ENCODE peak calls at places on chromosomes 5 and 9, in six cellular contexts. One of them, this sample, is unnamed.

GRCh38 chr5:61362796-61363364 is 30.8 kb downstream of the ZSWIM6 start:
- DNase-seq in iPS-NIHi11: peak; percentile 19
- DNase-seq in KBM-7: no peak
- DNase-seq in HT1080: peak; percentile 10
- DNase-seq in endothelial cell: no peak
- DNase-seq in fibroblast of pulmonary artery: peak; percentile 14
- DNase-seq in this sample: no peak

GRCh38 chr5:93677344-93678021 is 63.9 kb downstream of the POU5F2 start:
- DNase-seq in endothelial cell: peak; percentile 21
- DNase-seq in KBM-7: peak; percentile 65
- DNase-seq in iPS-NIHi11: peak; percentile 64
- DNase-seq in fibroblast of pulmonary artery: peak; percentile 90
- DNase-seq in HT1080: peak; percentile 86
- DNase-seq in this sample: no peak

GRCh38 chr5:176994460-176995121 is 12.0 kb downstream of the UIMC1 start:
- DNase-seq in fibroblast of pulmonary artery: peak; percentile 96
- DNase-seq in endothelial cell: no peak
- DNase-seq in HT1080: no peak
- DNase-seq in KBM-7: peak; percentile 93
- DNase-seq in iPS-NIHi11: no peak
- DNase-seq in this sample: peak; percentile 98

GRCh38 chr5:96957125-96958041 is 21.5 kb downstream of the LNPEP start:
- DNase-seq in endothelial cell: no peak
- DNase-seq in fibroblast of pulmonary artery: no peak
- DNase-seq in iPS-NIHi11: no peak
- DNase-seq in HT1080: no peak
- DNase-seq in KBM-7: no peak
- DNase-seq in this sample: no peak

GRCh38 chr9:19231126-19232035 is 888 bp downstream of the DENND4C start:
- DNase-seq in HT1080: peak; percentile 16
- DNase-seq in KBM-7: peak; percentile 35
- DNase-seq in fibroblast of pulmonary artery: peak; percentile 14
- DNase-seq in endothelial cell: no peak
- DNase-seq in iPS-NIHi11: no peak
- DNase-seq in this sample: no peak

GRCh38 chr5:102223542-102224444 is 72.3 kb downstream of the SLCO4C1 start:
- DNase-seq in fibroblast of pulmonary artery: peak; percentile 44
- DNase-seq in KBM-7: peak; percentile 69
- DNase-seq in iPS-NIHi11: peak; percentile 14
- DNase-seq in endothelial cell: peak; percentile 12
- DNase-seq in HT1080: peak; percentile 38
- DNase-seq in this sample: peak; percentile 51

GRCh38 chr9:115192280-115192679 is 74.3 kb upstream of the TNC start:
- DNase-seq in HT1080: no peak
- DNase-seq in endothelial cell: no peak
- DNase-seq in iPS-NIHi11: no peak
- DNase-seq in fibroblast of pulmonary artery: no peak
- DNase-seq in KBM-7: no peak
- DNase-seq in this sample: no peak

GRCh38 chr5:180047667-180048066 is 23.9 kb downstream of the RNF130 start:
- DNase-seq in iPS-NIHi11: no peak
- DNase-seq in KBM-7: peak; percentile 45
- DNase-seq in endothelial cell: no peak
- DNase-seq in fibroblast of pulmonary artery: peak; percentile 80
- DNase-seq in HT1080: no peak
- DNase-seq in this sample: no peak

GRCh38 chr9:37596504-37596903 is 4.1 kb upstream of the TOMM5 start:
- DNase-seq in HT1080: no peak
- DNase-seq in endothelial cell: no peak
- DNase-seq in iPS-NIHi11: no peak
- DNase-seq in KBM-7: no peak
- DNase-seq in fibroblast of pulmonary artery: no peak
- DNase-seq in this sample: no peak

GRCh38 chr5:132250547-132250946 is 6.9 kb upstream of the PDLIM4 start:
- DNase-seq in KBM-7: no peak
- DNase-seq in HT1080: no peak
- DNase-seq in iPS-NIHi11: no peak
- DNase-seq in endothelial cell: no peak
- DNase-seq in fibroblast of pulmonary artery: no peak
- DNase-seq in this sample: no peak

GRCh38 chr5:127313847-127314473 is 23.4 kb downstream of the MEGF10 start:
- DNase-seq in endothelial cell: peak; percentile 77
- DNase-seq in iPS-NIHi11: peak; percentile 78
- DNase-seq in HT1080: peak; percentile 64
- DNase-seq in KBM-7: peak; percentile 81
- DNase-seq in fibroblast of pulmonary artery: peak; percentile 72
- DNase-seq in this sample: peak; percentile 52

GRCh38 chr5:111775224-111775623 is 18.2 kb upstream of the NREP start:
- DNase-seq in KBM-7: no peak
- DNase-seq in fibroblast of pulmonary artery: peak; percentile 54
- DNase-seq in HT1080: no peak
- DNase-seq in endothelial cell: no peak
- DNase-seq in iPS-NIHi11: no peak
- DNase-seq in this sample: peak; percentile 87

GRCh38 chr9:78893758-78894157 is 596.8 kb downstream of the PSAT1 start:
- DNase-seq in KBM-7: no peak
- DNase-seq in endothelial cell: no peak
- DNase-seq in fibroblast of pulmonary artery: no peak
- DNase-seq in HT1080: no peak
- DNase-seq in iPS-NIHi11: no peak
- DNase-seq in this sample: no peak

GRCh38 chr5:73515232-73515631 is 17.0 kb downstream of the BTF3 start:
- DNase-seq in fibroblast of pulmonary artery: no peak
- DNase-seq in iPS-NIHi11: no peak
- DNase-seq in KBM-7: no peak
- DNase-seq in HT1080: no peak
- DNase-seq in endothelial cell: no peak
- DNase-seq in this sample: no peak

GRCh38 chr5:119274024-119274766 is 81.6 kb upstream of the TNFAIP8 start:
- DNase-seq in HT1080: peak; percentile 55
- DNase-seq in endothelial cell: no peak
- DNase-seq in KBM-7: no peak
- DNase-seq in fibroblast of pulmonary artery: no peak
- DNase-seq in iPS-NIHi11: no peak
- DNase-seq in this sample: no peak

GRCh38 chr5:15547440-15547839 is 47.5 kb downstream of the FBXL7 start:
- DNase-seq in HT1080: no peak
- DNase-seq in KBM-7: no peak
- DNase-seq in endothelial cell: no peak
- DNase-seq in iPS-NIHi11: no peak
- DNase-seq in fibroblast of pulmonary artery: no peak
- DNase-seq in this sample: no peak

GRCh38 chr9:125829743-125830142 is 82.6 kb downstream of the PBX3 start:
- DNase-seq in endothelial cell: no peak
- DNase-seq in iPS-NIHi11: no peak
- DNase-seq in KBM-7: no peak
- DNase-seq in fibroblast of pulmonary artery: peak; percentile 53
- DNase-seq in HT1080: peak; percentile 26
- DNase-seq in this sample: peak; percentile 35

GRCh38 chr5:179406031-179406681 is 60.9 kb upstream of the ADAMTS2 start:
- DNase-seq in KBM-7: no peak
- DNase-seq in endothelial cell: no peak
- DNase-seq in iPS-NIHi11: no peak
- DNase-seq in fibroblast of pulmonary artery: peak; percentile 24
- DNase-seq in HT1080: no peak
- DNase-seq in this sample: no peak

GRCh38 chr5:103177543-103177942 is 57.4 kb downstream of the PPIP5K2 start:
- DNase-seq in fibroblast of pulmonary artery: no peak
- DNase-seq in endothelial cell: no peak
- DNase-seq in iPS-NIHi11: no peak
- DNase-seq in KBM-7: no peak
- DNase-seq in HT1080: no peak
- DNase-seq in this sample: no peak

GRCh38 chr5:73188764-73189521 is 15.9 kb downstream of the TMEM174 start:
- DNase-seq in fibroblast of pulmonary artery: no peak
- DNase-seq in iPS-NIHi11: no peak
- DNase-seq in KBM-7: no peak
- DNase-seq in HT1080: no peak
- DNase-seq in endothelial cell: no peak
- DNase-seq in this sample: no peak

GRCh38 chr5:83567741-83568530 is 96.4 kb downstream of the VCAN start:
- DNase-seq in KBM-7: peak; percentile 24
- DNase-seq in HT1080: peak; percentile 83
- DNase-seq in iPS-NIHi11: no peak
- DNase-seq in fibroblast of pulmonary artery: peak; percentile 96
- DNase-seq in endothelial cell: no peak
- DNase-seq in this sample: no peak

GRCh38 chr9:2621678-2622360 is at the start of gene VLDLR:
- DNase-seq in HT1080: peak; percentile 20
- DNase-seq in endothelial cell: peak; percentile 43
- DNase-seq in KBM-7: peak; percentile 55
- DNase-seq in fibroblast of pulmonary artery: peak; percentile 19
- DNase-seq in iPS-NIHi11: peak; percentile 81
- DNase-seq in this sample: peak; percentile 17

GRCh38 chr5:93304391-93304790 is 276.6 kb downstream of the NR2F1-AS1 start:
- DNase-seq in KBM-7: no peak
- DNase-seq in fibroblast of pulmonary artery: no peak
- DNase-seq in HT1080: no peak
- DNase-seq in endothelial cell: no peak
- DNase-seq in iPS-NIHi11: no peak
- DNase-seq in this sample: no peak

GRCh38 chr5:10607023-10607665 is 43.3 kb downstream of the ANKRD33B start:
- DNase-seq in fibroblast of pulmonary artery: peak; percentile 38
- DNase-seq in HT1080: no peak
- DNase-seq in KBM-7: peak; percentile 98
- DNase-seq in iPS-NIHi11: peak; percentile 45
- DNase-seq in endothelial cell: peak; percentile 31
- DNase-seq in this sample: peak; percentile 93

GRCh38 chr5:43008369-43009158 is 31.6 kb downstream of the ANXA2R start:
- DNase-seq in iPS-NIHi11: peak; percentile 80
- DNase-seq in KBM-7: peak; percentile 95
- DNase-seq in endothelial cell: peak; percentile 92
- DNase-seq in fibroblast of pulmonary artery: peak; percentile 95
- DNase-seq in HT1080: no peak
- DNase-seq in this sample: peak; percentile 68

GRCh38 chr5:468401-468800 is 25.4 kb downstream of the EXOC3 start:
- DNase-seq in endothelial cell: no peak
- DNase-seq in iPS-NIHi11: no peak
- DNase-seq in HT1080: no peak
- DNase-seq in fibroblast of pulmonary artery: no peak
- DNase-seq in KBM-7: no peak
- DNase-seq in this sample: no peak

GRCh38 chr9:107739601-107740082 is 250.1 kb upstream of the KLF4 start:
- DNase-seq in endothelial cell: no peak
- DNase-seq in KBM-7: no peak
- DNase-seq in iPS-NIHi11: no peak
- DNase-seq in fibroblast of pulmonary artery: peak; percentile 78
- DNase-seq in HT1080: no peak
- DNase-seq in this sample: no peak

GRCh38 chr5:143562935-143563334 is 159.4 kb upstream of the NR3C1 start:
- DNase-seq in KBM-7: no peak
- DNase-seq in fibroblast of pulmonary artery: peak; percentile 94
- DNase-seq in iPS-NIHi11: no peak
- DNase-seq in HT1080: peak; percentile 61
- DNase-seq in endothelial cell: no peak
- DNase-seq in this sample: no peak

GRCh38 chr5:88509403-88509802 is 240.8 kb upstream of the TMEM161B start:
- DNase-seq in HT1080: no peak
- DNase-seq in KBM-7: no peak
- DNase-seq in fibroblast of pulmonary artery: no peak
- DNase-seq in endothelial cell: no peak
- DNase-seq in iPS-NIHi11: no peak
- DNase-seq in this sample: no peak

GRCh38 chr5:132458651-132459030 is 31.9 kb downstream of the IRF1 start:
- DNase-seq in endothelial cell: no peak
- DNase-seq in iPS-NIHi11: no peak
- DNase-seq in fibroblast of pulmonary artery: peak; percentile 45
- DNase-seq in KBM-7: no peak
- DNase-seq in HT1080: peak; percentile 82
- DNase-seq in this sample: no peak

GRCh38 chr5:6766558-6767191 is 53.4 kb downstream of the TENT4A start:
- DNase-seq in iPS-NIHi11: peak; percentile 66
- DNase-seq in KBM-7: no peak
- DNase-seq in fibroblast of pulmonary artery: peak; percentile 51
- DNase-seq in endothelial cell: no peak
- DNase-seq in HT1080: peak; percentile 96
- DNase-seq in this sample: peak; percentile 91

GRCh38 chr5:107636555-107636954 is 34.2 kb downstream of the EFNA5 start:
- DNase-seq in fibroblast of pulmonary artery: peak; percentile 23
- DNase-seq in KBM-7: no peak
- DNase-seq in iPS-NIHi11: no peak
- DNase-seq in endothelial cell: no peak
- DNase-seq in HT1080: no peak
- DNase-seq in this sample: peak; percentile 13

GRCh38 chr9:94918038-94918753 is 191.7 kb downstream of the AOPEP start:
- DNase-seq in KBM-7: peak; percentile 40
- DNase-seq in endothelial cell: no peak
- DNase-seq in HT1080: no peak
- DNase-seq in iPS-NIHi11: no peak
- DNase-seq in fibroblast of pulmonary artery: no peak
- DNase-seq in this sample: no peak

GRCh38 chr5:14268236-14268701 is 125.1 kb downstream of the TRIO start:
- DNase-seq in iPS-NIHi11: no peak
- DNase-seq in HT1080: peak; percentile 98
- DNase-seq in fibroblast of pulmonary artery: peak; percentile 49
- DNase-seq in endothelial cell: no peak
- DNase-seq in KBM-7: no peak
- DNase-seq in this sample: no peak

This sample was measured in AML-193.